ENCODE peak calls at places on chromosomes 3 and 15, in five cellular contexts. R is activated naive CD8-positive, alpha-beta T cell treated with anti-CD3 and anti-CD28 coated beads, Interleukin-2, amount 10 ng/mL, durations not matched to agents 7 days and 5 days; W is stimulated activated naive CD8-positive, alpha-beta T cell treated with anti-CD3 and anti-CD28 coated beads, Interleukin-15, Interleukin-2, amounts not matched to agents 100 U/mL and 50 U/mL, for 24 hours; Z is substantia nigra; E is GM23248. J is an unnamed sample.

GRCh38 chr3:194592798-194593752 is 40.1 kb downstream of the TMEM44 start:
- DNase-seq in R (no peak), W (no peak), Z (no peak), E (peak), J (peak)

GRCh38 chr3:115494826-115495225 is 128.5 kb upstream of the GAP43 start:
- DNase-seq in R (no peak), W (no peak), Z (no peak), E (no peak), J (no peak)

GRCh38 chr3:136197159-136197715 is 1.1 kb upstream of the MSL2 start:
- DNase-seq in R (no peak), W (no peak), Z (no peak), E (no peak), J (no peak)

GRCh38 chr3:128145279-128145678 is 8.0 kb upstream of the EEFSEC start:
- DNase-seq in R (no peak), W (no peak), Z (no peak), E (no peak), J (no peak)

GRCh38 chr3:38992117-38992779 is 59.5 kb downstream of the SCN11A start:
- DNase-seq in R (no peak), W (no peak), Z (no peak), E (peak), J (peak)

GRCh38 chr3:48187579-48188265 is 495 bp downstream of the CDC25A start:
- DNase-seq in R (no peak), W (peak), Z (peak), E (no peak), J (peak)

GRCh38 chr15:34353627-34354026 is 10.5 kb downstream of the NUTM1 start:
- DNase-seq in R (no peak), W (no peak), Z (no peak), E (no peak), J (no peak)

GRCh38 chr15:89387140-89387903 is 52.7 kb upstream of the POLG start:
- DNase-seq in R (no peak), W (no peak), Z (no peak), E (no peak), J (no peak)

GRCh38 chr3:61563614-61564404 is 2.4 kb downstream of the PTPRG start:
- DNase-seq in R (no peak), W (no peak), Z (no peak), E (peak), J (peak)

GRCh38 chr3:51975857-51976549 is 1.1 kb downstream of the ABHD14A start:
- DNase-seq in R (peak), W (peak), Z (peak), E (peak), J (peak)

GRCh38 chr15:36951747-36952247 is 148.6 kb downstream of the MEIS2 start:
- DNase-seq in R (no peak), W (no peak), Z (no peak), E (peak), J (no peak)

GRCh38 chr3:72361990-72362389 is 486.3 kb downstream of the SHQ1 start:
- DNase-seq in R (no peak), W (no peak), Z (no peak), E (no peak), J (no peak)

GRCh38 chr3:128283429-128283828 is 130.1 kb downstream of the EEFSEC start:
- DNase-seq in R (no peak), W (no peak), Z (no peak), E (no peak), J (no peak)

GRCh38 chr3:124119056-124119721 is 127.3 kb upstream of the ROPN1 start:
- DNase-seq in R (no peak), W (no peak), Z (no peak), E (peak), J (peak)

GRCh38 chr15:53611145-53611920 is 148.1 kb downstream of the WDR72 start:
- DNase-seq in R (no peak), W (no peak), Z (no peak), E (no peak), J (no peak)

GRCh38 chr15:90201150-90201943 is at the start of gene SEMA4B:
- DNase-seq in R (peak), W (peak), Z (peak), E (peak), J (peak)